ENCODE peak calls at places on chromosome 10, in five cellular contexts. S, N, F, I and K are unnamed samples.

GRCh38 chr10:132865236-132865635 is 77.1 kb downstream of the CFAP46 start:
- DNase-seq in S (no peak), N (no peak), F (no peak), I (no peak), K (no peak)

GRCh38 chr10:46542567-46543323 is 13.7 kb downstream of the GPRIN2 start:
- DNase-seq in S (no peak), N (no peak), F (no peak), I (no peak), K (no peak)

GRCh38 chr10:62459072-62459471 is 84.9 kb downstream of the ZNF365 start:
- DNase-seq in S (no peak), N (no peak), F (no peak), I (peak), K (no peak)

GRCh38 chr10:103677486-103677885 is 177.9 kb downstream of the SH3PXD2A start:
- DNase-seq in S (no peak), N (no peak), F (no peak), I (no peak), K (no peak)

GRCh38 chr10:117184821-117185220 is 12.5 kb upstream of the KCNK18 start:
- DNase-seq in S (no peak), N (no peak), F (no peak), I (no peak), K (no peak)

GRCh38 chr10:14386202-14386593 is 55.5 kb upstream of the FRMD4A start:
- DNase-seq in S (peak), N (no peak), F (peak), I (peak), K (no peak)

GRCh38 chr10:132961864-132962622 is 19.7 kb upstream of the CFAP46 start:
- DNase-seq in S (peak), N (no peak), F (no peak), I (peak), K (no peak)

GRCh38 chr10:62935022-62935421 is 118.9 kb upstream of the EGR2 start:
- DNase-seq in S (no peak), N (no peak), F (no peak), I (no peak), K (no peak)

GRCh38 chr10:74766501-74766900 is 59.9 kb upstream of the KAT6B start:
- DNase-seq in S (no peak), N (no peak), F (no peak), I (no peak), K (no peak)

GRCh38 chr10:3980660-3981059 is 195.7 kb upstream of the KLF6 start:
- DNase-seq in S (no peak), N (no peak), F (no peak), I (peak), K (peak)

GRCh38 chr10:88913157-88913556 is 33.1 kb downstream of the STAMBPL1 start:
- DNase-seq in S (no peak), N (no peak), F (no peak), I (no peak), K (no peak)

GRCh38 chr10:119896061-119896655 is 3.6 kb downstream of the SEC23IP start:
- DNase-seq in S (no peak), N (no peak), F (no peak), I (peak), K (peak)

GRCh38 chr10:31896972-31897384 is 31.7 kb downstream of the ARHGAP12 start:
- DNase-seq in S (no peak), N (no peak), F (no peak), I (peak), K (no peak)

GRCh38 chr10:54866666-54867065 is 65.6 kb upstream of the PCDH15 start:
- DNase-seq in S (no peak), N (no peak), F (no peak), I (no peak), K (no peak)

GRCh38 chr10:24196426-24197039 is 12.4 kb upstream of the KIAA1217 start:
- DNase-seq in S (peak), N (peak), F (peak), I (peak), K (peak)

GRCh38 chr10:132588301-132589013 is 50.9 kb downstream of the INPP5A start:
- DNase-seq in S (no peak), N (no peak), F (no peak), I (peak), K (peak)

GRCh38 chr10:124961248-124961570 is 19.3 kb downstream of the ZRANB1 start:
- DNase-seq in S (no peak), N (no peak), F (peak), I (no peak), K (no peak)

GRCh38 chr10:21985541-21985940 is 18.0 kb downstream of the DNAJC1 start:
- DNase-seq in S (no peak), N (no peak), F (no peak), I (peak), K (no peak)

GRCh38 chr10:21173964-21174669 is 277.0 kb upstream of the NEBL start:
- DNase-seq in S (peak), N (peak), F (peak), I (peak), K (peak)

GRCh38 chr10:1035201-1035600 is 9.5 kb upstream of the IDI2 start:
- DNase-seq in S (no peak), N (no peak), F (no peak), I (no peak), K (no peak)

GRCh38 chr10:12708921-12709320 is 292.6 kb downstream of the CCDC3 start:
- DNase-seq in S (no peak), N (no peak), F (no peak), I (no peak), K (no peak)

GRCh38 chr10:127990846-127991542 is 84.1 kb downstream of the PTPRE start:
- DNase-seq in S (peak), N (no peak), F (peak), I (peak), K (peak)

GRCh38 chr10:84659497-84660276 is 331.3 kb downstream of the CCSER2 start:
- DNase-seq in S (no peak), N (no peak), F (no peak), I (no peak), K (no peak)

GRCh38 chr10:98326621-98327027 is 58.6 kb upstream of the LOXL4 start:
- DNase-seq in S (no peak), N (no peak), F (no peak), I (no peak), K (no peak)

GRCh38 chr10:96317067-96317833 is 13.0 kb downstream of the DNTT start:
- DNase-seq in S (no peak), N (no peak), F (no peak), I (no peak), K (no peak)

GRCh38 chr10:78986419-78986818 is 82.3 kb upstream of the ZMIZ1 start:
- DNase-seq in S (no peak), N (no peak), F (no peak), I (peak), K (no peak)

GRCh38 chr10:923844-924523 is 7.5 kb downstream of the LARP4B start:
- DNase-seq in S (no peak), N (no peak), F (no peak), I (no peak), K (no peak)

GRCh38 chr10:62618576-62619408 is 185.7 kb upstream of the ADO start:
- DNase-seq in S (no peak), N (no peak), F (peak), I (peak), K (peak)

GRCh38 chr10:1094112-1095057 is 38.2 kb downstream of the WDR37 start:
- DNase-seq in S (peak), N (no peak), F (no peak), I (no peak), K (no peak)

GRCh38 chr10:4810093-4810492 is 15.9 kb upstream of the AKR1E2 start:
- DNase-seq in S (no peak), N (no peak), F (no peak), I (no peak), K (no peak)

GRCh38 chr10:38003588-38003987 is 6.9 kb upstream of the ZNF33A start:
- DNase-seq in S (no peak), N (no peak), F (no peak), I (no peak), K (no peak)

GRCh38 chr10:119198438-119198837 is 8.9 kb upstream of the GRK5 start:
- DNase-seq in S (no peak), N (no peak), F (no peak), I (no peak), K (peak)

GRCh38 chr10:6399241-6399701 is 180.8 kb downstream of the PRKCQ start:
- DNase-seq in S (no peak), N (no peak), F (peak), I (no peak), K (peak)

GRCh38 chr10:94546616-94547175 is 1.1 kb downstream of the HELLS start:
- DNase-seq in S (no peak), N (no peak), F (no peak), I (peak), K (peak)